ENCODE peak calls at places on chromosomes 3 and 15, in ten cellular contexts. O, S, Z, H, R, M, Q, L, V and N are unnamed samples.
A peak's percentile ranks its signal among the peaks of the same experiment; 100 is the strongest.

GRCh38 chr3:122299872-122300460 is 25.1 kb upstream of the CSTA start:
- DNase-seq in O (peak; percentile 40), S (no peak), Z (peak; percentile 55), H (peak; percentile 9), R (no peak), M (no peak), Q (no peak), L (peak; percentile 21), V (no peak), N (peak; percentile 31)

GRCh38 chr3:141412936-141413354 is 44.6 kb downstream of the ZBTB38 start:
- DNase-seq in O (peak; percentile 68), S (no peak), Z (peak; percentile 58), H (no peak), R (peak; percentile 96), M (peak; percentile 26), Q (peak; percentile 86), L (peak; percentile 90), V (no peak), N (no peak)

GRCh38 chr15:40437754-40438687 is 2.7 kb upstream of the BAHD1 start:
- DNase-seq in O (no peak), S (no peak), Z (no peak), H (no peak), R (no peak), M (no peak), Q (no peak), L (no peak), V (no peak), N (no peak)

GRCh38 chr3:147356909-147357733 is 49.2 kb downstream of the ZIC4 start:
- DNase-seq in O (no peak), S (no peak), Z (no peak), H (no peak), R (no peak), M (no peak), Q (no peak), L (no peak), V (no peak), N (no peak)

GRCh38 chr3:36514171-36514570 is 133.9 kb downstream of the STAC start:
- DNase-seq in O (peak; percentile 74), S (no peak), Z (no peak), H (no peak), R (no peak), M (no peak), Q (no peak), L (no peak), V (no peak), N (no peak)

GRCh38 chr3:152272771-152273242 is 4.1 kb downstream of the MBNL1 start:
- DNase-seq in O (peak; percentile 53), S (no peak), Z (peak; percentile 39), H (no peak), R (no peak), M (no peak), Q (no peak), L (peak; percentile 83), V (no peak), N (no peak)

GRCh38 chr3:143750856-143751255 is 97.4 kb downstream of the SLC9A9 start:
- DNase-seq in O (peak; percentile 59), S (no peak), Z (no peak), H (no peak), R (no peak), M (no peak), Q (no peak), L (no peak), V (no peak), N (no peak)

GRCh38 chr15:63983071-63983711 is 63.1 kb downstream of the DAPK2 start:
- DNase-seq in O (no peak), S (no peak), Z (no peak), H (no peak), R (no peak), M (no peak), Q (no peak), L (no peak), V (no peak), N (no peak)

GRCh38 chr3:44952689-44953088 is 23.3 kb downstream of the ZDHHC3 start:
- DNase-seq in O (peak; percentile 59), S (no peak), Z (no peak), H (no peak), R (no peak), M (no peak), Q (no peak), L (no peak), V (no peak), N (no peak)

GRCh38 chr3:110579841-110580550 is 491.6 kb upstream of the NECTIN3 start:
- DNase-seq in O (no peak), S (no peak), Z (peak; percentile 40), H (no peak), R (no peak), M (no peak), Q (no peak), L (peak; percentile 13), V (no peak), N (no peak)